ENCODE peak calls at places on chromosomes 16 and 17, in six cellular contexts. One of them, this sample, is unnamed.

GRCh38 chr16:22296225-22297113 is 740 bp upstream of the POLR3E start:
- DNase-seq in choroid plexus epithelial cell: no peak
- DNase-seq in chondrocyte: no peak
- DNase-seq in mucosa of descending colon: no peak
- DNase-seq in CD14-positive monocyte: no peak
- DNase-seq in lower leg skin: no peak
- DNase-seq in this sample: peak

GRCh38 chr17:67289174-67289876 is 44.3 kb upstream of the HELZ start:
- DNase-seq in choroid plexus epithelial cell: peak
- DNase-seq in chondrocyte: no peak
- DNase-seq in mucosa of descending colon: peak
- DNase-seq in CD14-positive monocyte: no peak
- DNase-seq in lower leg skin: peak
- DNase-seq in this sample: peak

GRCh38 chr16:20763461-20764232 is at the start of gene ACSM3:
- DNase-seq in choroid plexus epithelial cell: peak
- DNase-seq in chondrocyte: no peak
- DNase-seq in mucosa of descending colon: no peak
- DNase-seq in CD14-positive monocyte: peak
- DNase-seq in lower leg skin: no peak
- DNase-seq in this sample: peak

GRCh38 chr17:40915721-40916256 is 21.7 kb downstream of the KRT23 start:
- DNase-seq in choroid plexus epithelial cell: peak
- DNase-seq in chondrocyte: no peak
- DNase-seq in mucosa of descending colon: no peak
- DNase-seq in CD14-positive monocyte: no peak
- DNase-seq in lower leg skin: no peak
- DNase-seq in this sample: peak

GRCh38 chr17:39393732-39394131 is 7.7 kb downstream of the FBXL20 start:
- DNase-seq in choroid plexus epithelial cell: peak
- DNase-seq in chondrocyte: no peak
- DNase-seq in mucosa of descending colon: no peak
- DNase-seq in CD14-positive monocyte: no peak
- DNase-seq in lower leg skin: no peak
- DNase-seq in this sample: peak

GRCh38 chr17:79843917-79844815 is 4.9 kb upstream of the CBX4 start:
- DNase-seq in choroid plexus epithelial cell: peak
- DNase-seq in chondrocyte: no peak
- DNase-seq in mucosa of descending colon: peak
- DNase-seq in CD14-positive monocyte: no peak
- DNase-seq in lower leg skin: peak
- DNase-seq in this sample: peak

GRCh38 chr17:14205992-14206461 is 30.6 kb downstream of the CDRT15 start:
- DNase-seq in choroid plexus epithelial cell: no peak
- DNase-seq in chondrocyte: no peak
- DNase-seq in mucosa of descending colon: peak
- DNase-seq in CD14-positive monocyte: no peak
- DNase-seq in lower leg skin: peak
- DNase-seq in this sample: no peak

GRCh38 chr16:12971216-12971615 is 69.8 kb downstream of the SHISA9 start:
- DNase-seq in choroid plexus epithelial cell: peak
- DNase-seq in chondrocyte: no peak
- DNase-seq in mucosa of descending colon: no peak
- DNase-seq in CD14-positive monocyte: no peak
- DNase-seq in lower leg skin: no peak
- DNase-seq in this sample: peak

GRCh38 chr17:37413875-37414519 is 7.3 kb downstream of the TADA2A start:
- DNase-seq in choroid plexus epithelial cell: peak
- DNase-seq in chondrocyte: no peak
- DNase-seq in mucosa of descending colon: no peak
- DNase-seq in CD14-positive monocyte: no peak
- DNase-seq in lower leg skin: no peak
- DNase-seq in this sample: peak

GRCh38 chr17:63278731-63279442 is 167.2 kb downstream of the CYB561 start:
- DNase-seq in choroid plexus epithelial cell: no peak
- DNase-seq in chondrocyte: no peak
- DNase-seq in mucosa of descending colon: no peak
- DNase-seq in CD14-positive monocyte: no peak
- DNase-seq in lower leg skin: no peak
- DNase-seq in this sample: no peak

GRCh38 chr16:22711847-22712246 is 102.1 kb upstream of the HS3ST2 start:
- DNase-seq in choroid plexus epithelial cell: no peak
- DNase-seq in chondrocyte: no peak
- DNase-seq in mucosa of descending colon: no peak
- DNase-seq in CD14-positive monocyte: no peak
- DNase-seq in lower leg skin: no peak
- DNase-seq in this sample: no peak

GRCh38 chr16:29738514-29738913 is 7.3 kb downstream of the C16orf54 start:
- DNase-seq in choroid plexus epithelial cell: no peak
- DNase-seq in chondrocyte: no peak
- DNase-seq in mucosa of descending colon: no peak
- DNase-seq in CD14-positive monocyte: no peak
- DNase-seq in lower leg skin: no peak
- DNase-seq in this sample: no peak

GRCh38 chr16:80294172-80294571 is 246.6 kb upstream of the DYNLRB2 start:
- DNase-seq in choroid plexus epithelial cell: no peak
- DNase-seq in chondrocyte: no peak
- DNase-seq in mucosa of descending colon: no peak
- DNase-seq in CD14-positive monocyte: no peak
- DNase-seq in lower leg skin: no peak
- DNase-seq in this sample: no peak

GRCh38 chr17:78174332-78174869 is 6.0 kb downstream of the SYNGR2 start:
- DNase-seq in choroid plexus epithelial cell: no peak
- DNase-seq in chondrocyte: no peak
- DNase-seq in mucosa of descending colon: peak
- DNase-seq in CD14-positive monocyte: peak
- DNase-seq in lower leg skin: peak
- DNase-seq in this sample: no peak

GRCh38 chr17:78173025-78173715 is 4.8 kb downstream of the SYNGR2 start:
- DNase-seq in choroid plexus epithelial cell: no peak
- DNase-seq in chondrocyte: no peak
- DNase-seq in mucosa of descending colon: no peak
- DNase-seq in CD14-positive monocyte: no peak
- DNase-seq in lower leg skin: no peak
- DNase-seq in this sample: no peak

GRCh38 chr17:78175643-78175981 is 7.2 kb downstream of the SYNGR2 start:
- DNase-seq in choroid plexus epithelial cell: no peak
- DNase-seq in chondrocyte: no peak
- DNase-seq in mucosa of descending colon: no peak
- DNase-seq in CD14-positive monocyte: no peak
- DNase-seq in lower leg skin: no peak
- DNase-seq in this sample: no peak

GRCh38 chr17:78176548-78177025 is 8.2 kb downstream of the SYNGR2 start:
- DNase-seq in choroid plexus epithelial cell: peak
- DNase-seq in chondrocyte: no peak
- DNase-seq in mucosa of descending colon: peak
- DNase-seq in CD14-positive monocyte: peak
- DNase-seq in lower leg skin: peak
- DNase-seq in this sample: peak

DNA sequence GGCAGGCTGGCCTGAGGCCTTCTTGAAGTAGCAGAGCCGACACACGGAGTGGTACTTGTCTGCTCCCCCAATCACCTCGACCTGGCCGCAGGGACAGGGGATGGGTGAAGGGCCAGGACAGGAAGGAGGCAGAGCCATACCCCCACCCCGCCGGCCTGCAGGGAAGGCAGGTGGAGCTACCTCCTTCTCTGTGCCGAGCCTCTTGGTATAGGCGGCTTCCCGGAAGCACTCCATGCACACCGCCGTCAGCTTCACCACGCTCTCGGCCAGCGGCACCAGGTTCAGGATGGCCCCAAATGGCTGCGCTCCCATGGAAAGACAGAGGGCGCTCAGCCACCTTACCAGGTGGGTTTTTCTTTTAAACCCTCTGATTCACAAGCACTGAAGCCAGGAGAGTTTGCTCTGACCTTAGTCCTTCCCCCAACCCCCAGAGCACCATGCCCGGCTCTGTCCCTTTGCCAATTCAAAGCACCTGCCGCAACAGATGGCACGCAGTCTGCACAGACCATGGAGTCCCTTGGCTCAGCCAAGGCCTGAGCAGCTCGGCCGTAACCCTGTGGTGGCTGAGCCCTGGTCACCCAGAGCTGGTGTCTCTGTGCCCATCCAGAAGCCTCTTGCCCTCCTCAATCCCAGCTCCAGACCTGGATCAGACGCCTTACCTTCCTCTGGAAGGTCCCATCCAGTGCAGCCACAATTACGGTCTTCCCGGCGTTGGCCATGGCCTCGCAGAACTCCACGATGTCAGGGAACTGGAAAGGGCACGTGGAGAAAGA is 6.7 kb downstream of the SYNGR2 start:
- DNase-seq in choroid plexus epithelial cell: no peak
- DNase-seq in chondrocyte: no peak
- DNase-seq in mucosa of descending colon: no peak
- DNase-seq in CD14-positive monocyte: no peak
- DNase-seq in lower leg skin: no peak
- DNase-seq in this sample: no peak
- TF ChIP-seq CTCF in choroid plexus epithelial cell: peak
- TF ChIP-seq CTCF in chondrocyte: no peak
- TF ChIP-seq CTCF in mucosa of descending colon: no peak
- TF ChIP-seq CTCF in CD14-positive monocyte: peak
- TF ChIP-seq CTCF in lower leg skin: no peak
- TF ChIP-seq CTCF in this sample: no peak

DNA sequence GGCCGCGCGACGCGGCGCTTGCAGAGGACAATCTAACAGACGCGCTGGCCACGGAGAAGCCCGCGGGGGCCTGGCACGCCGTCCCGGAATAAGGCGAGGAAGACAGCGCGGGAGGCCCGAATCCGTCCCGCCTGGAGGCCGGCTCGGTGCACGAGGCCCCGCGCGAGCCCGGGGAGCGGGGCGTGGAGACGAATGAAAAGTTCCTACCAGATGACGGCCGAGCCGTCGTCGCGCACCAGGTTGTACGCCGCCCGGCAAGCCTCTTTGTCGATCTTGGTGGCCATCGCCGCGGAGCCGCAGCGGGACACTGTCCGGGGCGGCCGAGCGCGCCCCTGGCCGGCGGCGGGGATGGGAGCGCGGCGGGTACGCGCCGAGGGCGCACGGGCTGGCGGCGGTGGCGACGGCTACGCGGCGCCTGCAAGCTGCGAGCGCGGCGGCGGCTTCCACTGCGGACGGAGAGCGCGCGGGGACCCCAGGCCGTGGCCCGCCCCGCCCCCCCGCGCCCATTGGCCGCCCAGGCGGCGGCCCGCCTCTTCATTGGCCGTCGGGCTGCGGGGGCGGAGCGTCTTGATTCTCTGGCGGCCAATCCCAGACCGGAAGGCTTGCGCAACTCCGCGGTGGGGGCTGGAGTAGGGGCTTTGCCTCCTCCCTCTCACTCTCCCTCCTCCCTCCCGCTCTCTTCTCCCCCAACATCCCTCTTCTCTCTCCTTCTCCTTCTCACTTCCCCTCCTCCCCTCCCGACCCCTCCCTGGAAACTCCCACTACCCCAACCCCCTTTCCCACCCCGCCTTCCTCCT is at the start of gene COTL1:
- DNase-seq in choroid plexus epithelial cell: peak
- DNase-seq in chondrocyte: no peak
- DNase-seq in mucosa of descending colon: peak
- DNase-seq in CD14-positive monocyte: peak
- DNase-seq in lower leg skin: peak
- DNase-seq in this sample: peak
- TF ChIP-seq CTCF in choroid plexus epithelial cell: no peak
- TF ChIP-seq CTCF in chondrocyte: no peak
- TF ChIP-seq CTCF in mucosa of descending colon: no peak
- TF ChIP-seq CTCF in CD14-positive monocyte: no peak
- TF ChIP-seq CTCF in lower leg skin: no peak
- TF ChIP-seq CTCF in this sample: no peak

GRCh38 chr16:2226918-2227317 is 3.5 kb downstream of the E4F1 start:
- DNase-seq in choroid plexus epithelial cell: no peak
- DNase-seq in chondrocyte: no peak
- DNase-seq in mucosa of descending colon: no peak
- DNase-seq in CD14-positive monocyte: no peak
- DNase-seq in lower leg skin: no peak
- DNase-seq in this sample: no peak

GRCh38 chr16:2226245-2226793 is 2.9 kb downstream of the E4F1 start:
- DNase-seq in choroid plexus epithelial cell: no peak
- DNase-seq in chondrocyte: no peak
- DNase-seq in mucosa of descending colon: no peak
- DNase-seq in CD14-positive monocyte: no peak
- DNase-seq in lower leg skin: no peak
- DNase-seq in this sample: no peak

GRCh38 chr16:2223375-2224182 is at the start of gene E4F1:
- DNase-seq in choroid plexus epithelial cell: peak
- DNase-seq in chondrocyte: peak
- DNase-seq in mucosa of descending colon: peak
- DNase-seq in CD14-positive monocyte: peak
- DNase-seq in lower leg skin: peak
- DNase-seq in this sample: peak

GRCh38 chr16:2228161-2228824 is 4.9 kb downstream of the E4F1 start:
- DNase-seq in choroid plexus epithelial cell: no peak
- DNase-seq in chondrocyte: no peak
- DNase-seq in mucosa of descending colon: no peak
- DNase-seq in CD14-positive monocyte: no peak
- DNase-seq in lower leg skin: no peak
- DNase-seq in this sample: no peak

DNA sequence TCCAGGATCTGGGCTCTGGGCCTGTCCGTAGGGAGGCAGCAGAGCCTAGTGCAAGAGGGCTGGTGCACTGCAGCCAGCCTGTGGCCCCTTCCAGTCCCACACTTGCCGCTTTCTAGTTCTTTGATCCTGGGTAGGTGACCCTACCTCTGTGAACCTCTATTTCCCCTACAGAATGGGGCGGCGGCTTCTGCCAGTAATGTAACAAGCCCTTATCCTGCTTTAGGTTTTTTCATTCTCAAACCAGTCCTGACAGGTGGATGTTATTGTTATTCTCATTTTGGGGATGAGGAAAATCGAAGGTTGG is 744 bp downstream of the E4F1 start:
- DNase-seq in choroid plexus epithelial cell: peak
- DNase-seq in chondrocyte: no peak
- DNase-seq in mucosa of descending colon: no peak
- DNase-seq in CD14-positive monocyte: no peak
- DNase-seq in lower leg skin: no peak
- DNase-seq in this sample: no peak
- TF ChIP-seq CTCF in choroid plexus epithelial cell: peak
- TF ChIP-seq CTCF in chondrocyte: peak
- TF ChIP-seq CTCF in mucosa of descending colon: no peak
- TF ChIP-seq CTCF in CD14-positive monocyte: no peak
- TF ChIP-seq CTCF in lower leg skin: no peak
- TF ChIP-seq CTCF in this sample: peak

DNA sequence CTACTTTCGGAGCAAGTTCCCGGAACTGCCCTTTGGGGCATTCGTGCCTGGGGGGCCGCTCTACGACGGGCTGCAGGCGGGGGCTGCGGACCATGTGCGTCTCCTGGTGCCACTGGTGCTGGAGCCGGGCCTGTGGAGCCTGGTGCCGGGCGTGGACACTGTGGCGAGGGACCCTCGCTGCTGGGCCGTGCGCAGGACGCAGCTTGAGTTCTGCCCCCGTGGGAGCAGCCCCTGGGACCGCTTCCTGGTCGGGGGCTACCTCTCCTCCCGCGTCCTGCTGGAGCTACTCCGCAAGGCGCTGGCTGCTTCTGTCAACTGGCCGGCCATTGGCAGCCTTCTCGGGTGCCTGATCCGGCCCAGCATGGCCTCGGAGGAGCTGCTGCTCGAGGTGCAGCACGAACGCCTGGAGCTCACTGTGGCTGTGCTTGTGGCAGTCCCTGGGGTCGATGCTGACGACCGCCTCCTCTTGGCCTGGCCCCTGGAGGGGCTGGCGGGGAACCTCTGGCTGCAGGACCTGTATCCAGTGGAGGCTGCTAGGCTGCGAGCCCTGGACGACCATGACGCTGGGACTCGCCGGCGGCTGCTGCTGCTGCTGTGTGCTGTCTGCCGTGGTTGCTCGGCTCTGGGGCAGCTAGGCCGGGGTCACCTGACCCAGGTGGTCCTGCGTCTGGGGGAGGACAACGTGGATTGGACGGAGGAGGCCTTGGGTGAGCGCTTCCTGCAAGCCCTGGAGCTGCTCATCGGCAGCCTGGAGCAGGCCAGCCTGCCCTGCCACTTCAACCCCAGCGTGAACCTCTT is 3.6 kb downstream of the MIEF2 start:
- DNase-seq in choroid plexus epithelial cell: no peak
- DNase-seq in chondrocyte: no peak
- DNase-seq in mucosa of descending colon: no peak
- DNase-seq in CD14-positive monocyte: no peak
- DNase-seq in lower leg skin: no peak
- DNase-seq in this sample: no peak
- TF ChIP-seq CTCF in choroid plexus epithelial cell: no peak
- TF ChIP-seq CTCF in chondrocyte: no peak
- TF ChIP-seq CTCF in mucosa of descending colon: no peak
- TF ChIP-seq CTCF in CD14-positive monocyte: no peak
- TF ChIP-seq CTCF in lower leg skin: no peak
- TF ChIP-seq CTCF in this sample: no peak

This sample was measured in cardiac fibroblast.